ENCODE peak calls at places on chromosomes 13 and 19, in eight cellular contexts. O, Q, D, H, J, Z, G and T are unnamed samples.
A peak's percentile ranks its signal among the peaks of the same experiment; 100 is the strongest.

GRCh38 chr19:31913103-31913710 is 432.2 kb upstream of the ZNF507 start:
- DNase-seq in J (no peak), Z (no peak), D (no peak), O (no peak), H (peak; percentile 5), Q (no peak), G (no peak), T (no peak)

GRCh38 chr19:35055715-35056179 is 14.2 kb downstream of the HPN start:
- DNase-seq in O (no peak), J (no peak), Z (peak; percentile 23), G (no peak), H (no peak), D (no peak), Q (no peak), T (no peak)

GRCh38 chr13:66574606-66575005 is 655.5 kb downstream of the PCDH9 start:
- DNase-seq in D (no peak), J (peak; percentile 14), Q (no peak), H (no peak), G (peak; percentile 31), O (peak; percentile 74), Z (no peak), T (no peak)

GRCh38 chr13:99308481-99309087 is 1.4 kb upstream of the GPR183 start:
- DNase-seq in J (no peak), G (peak; percentile 68), O (peak; percentile 80), D (no peak), Q (no peak), H (no peak), Z (no peak), T (no peak)

GRCh38 chr13:78137404-78138142 is 218.9 kb upstream of the EDNRB start:
- DNase-seq in H (peak; percentile 73), O (peak; percentile 81), G (peak; percentile 78), Q (no peak), J (peak; percentile 14), D (no peak), Z (no peak), T (peak; percentile 14)

GRCh38 chr13:62678039-62678438 is 1262.4 kb upstream of the PCDH20 start:
- DNase-seq in Q (no peak), H (no peak), Z (no peak), J (no peak), O (peak; percentile 8), D (no peak), G (no peak), T (no peak)

GRCh38 chr13:32415019-32415418 is 12.9 kb downstream of the N4BP2L1 start:
- DNase-seq in D (no peak), Q (no peak), J (no peak), O (peak; percentile 47), Z (peak; percentile 21), G (no peak), H (no peak), T (no peak)

GRCh38 chr13:113584870-113585671 is 518 bp downstream of the TFDP1 start:
- DNase-seq in H (peak; percentile 36), J (no peak), O (no peak), G (no peak), Q (peak; percentile 80), D (peak; percentile 50), Z (no peak), T (no peak)

GRCh38 chr19:16068696-16069259 is 7.5 kb upstream of the TPM4 start:
- DNase-seq in O (no peak), H (no peak), J (no peak), G (no peak), Z (no peak), D (no peak), Q (peak; percentile 79), T (no peak)

GRCh38 chr13:27053902-27054595 is 117.6 kb downstream of the USP12 start:
- DNase-seq in H (no peak), O (peak; percentile 35), Z (no peak), Q (no peak), J (peak; percentile 47), G (peak; percentile 69), D (no peak), T (no peak)

GRCh38 chr13:113547248-113547971 is 37.1 kb upstream of the TFDP1 start:
- DNase-seq in O (peak; percentile 48), Q (peak; percentile 78), Z (no peak), J (no peak), D (peak; percentile 28), H (no peak), G (peak; percentile 49), T (no peak)

GRCh38 chr19:55442372-55443044 is 592 bp downstream of the SHISA7 start:
- DNase-seq in G (no peak), D (no peak), J (no peak), Q (no peak), O (no peak), H (no peak), Z (peak; percentile 19), T (no peak)

GRCh38 chr19:47716270-47716937 is 3.2 kb downstream of the EHD2 start:
- DNase-seq in Z (no peak), D (no peak), J (no peak), H (no peak), Q (no peak), O (no peak), G (no peak), T (no peak)

GRCh38 chr13:72868229-72868628 is 86.3 kb downstream of the PIBF1 start:
- DNase-seq in D (no peak), J (no peak), G (no peak), Q (no peak), O (no peak), Z (no peak), H (no peak), T (no peak)

GRCh38 chr19:45630463-45630862 is 8.7 kb downstream of the EML2 start:
- DNase-seq in H (no peak), G (peak; percentile 93), Z (no peak), J (peak; percentile 81), Q (no peak), O (peak; percentile 83), D (no peak), T (no peak)

GRCh38 chr19:19109601-19110000 is 28.7 kb downstream of the TMEM161A start:
- DNase-seq in J (peak; percentile 5), O (peak; percentile 28), G (peak; percentile 7), Q (no peak), H (no peak), D (no peak), Z (no peak), T (no peak)

GRCh38 chr13:99303863-99304521 is 3.2 kb downstream of the GPR183 start:
- DNase-seq in Z (peak; percentile 43), D (no peak), G (no peak), O (no peak), H (no peak), Q (peak; percentile 85), J (no peak), T (no peak)

GRCh38 chr13:94860981-94861407 is 148.6 kb upstream of the SOX21 start:
- DNase-seq in Q (no peak), D (no peak), O (peak; percentile 32), J (no peak), G (peak; percentile 31), Z (no peak), H (no peak), T (no peak)

GRCh38 chr13:28059214-28059613 is 41.2 kb downstream of the FLT3 start:
- DNase-seq in O (peak; percentile 45), D (no peak), Q (no peak), J (no peak), G (peak; percentile 48), Z (peak; percentile 37), H (peak; percentile 67), T (no peak)

DNA sequence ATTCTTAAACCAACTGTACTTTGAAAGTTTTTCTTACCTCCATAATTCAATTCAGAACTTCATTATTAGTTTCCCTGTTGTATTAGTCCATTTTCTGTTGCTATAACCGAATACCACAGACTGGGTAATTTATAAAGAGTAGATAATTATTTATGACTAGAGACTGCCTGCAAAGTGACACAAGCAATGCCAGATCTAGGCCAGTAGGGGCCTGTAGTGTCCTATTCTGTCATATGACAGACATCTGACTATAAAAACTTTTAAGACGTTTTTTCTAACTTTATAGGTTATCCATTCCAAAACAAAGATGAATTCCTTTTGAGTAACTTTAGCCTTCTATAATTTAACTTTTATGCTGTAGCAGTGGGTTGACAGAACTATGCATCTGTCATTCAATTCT is 2783.8 kb downstream of the PCDH9 start:
- DNase-seq in H (no peak), O (peak; percentile 65), D (no peak), J (no peak), G (peak; percentile 9), Q (no peak), Z (no peak), T (no peak)
- TF ChIP-seq CTCF in H (peak; percentile 27), O (peak; percentile 78), D (peak; percentile 54), J (no peak), G (peak; percentile 40), Q (no peak), Z (no peak), T (peak; percentile 18)

GRCh38 chr13:74796126-74796643 is 662.0 kb upstream of the KLF12 start:
- DNase-seq in D (no peak), G (no peak), O (no peak), J (no peak), Q (no peak), Z (no peak), H (no peak), T (no peak)
- TF ChIP-seq CTCF in D (no peak), G (no peak), O (no peak), J (no peak), Q (no peak), Z (no peak), H (no peak), T (no peak)

GRCh38 chr19:38635483-38636399 is 11.7 kb upstream of the ACTN4 start:
- DNase-seq in Q (no peak), G (no peak), Z (no peak), D (no peak), J (no peak), H (no peak), O (no peak), T (no peak)
- TF ChIP-seq CTCF in Q (no peak), G (no peak), Z (no peak), D (no peak), J (no peak), H (no peak), O (no peak), T (no peak)

GRCh38 chr13:41589434-41589833 is 132.1 kb downstream of the RGCC start:
- DNase-seq in G (no peak), J (no peak), H (no peak), D (no peak), Q (no peak), Z (no peak), O (no peak), T (no peak)

GRCh38 chr13:41588899-41589298 is 131.5 kb downstream of the RGCC start:
- DNase-seq in J (peak; percentile 71), O (peak; percentile 88), Z (no peak), H (no peak), G (peak; percentile 85), Q (no peak), D (no peak), T (no peak)

GRCh38 chr13:41590122-41590521 is 132.8 kb downstream of the RGCC start:
- DNase-seq in Q (no peak), J (no peak), D (no peak), Z (no peak), H (no peak), O (no peak), G (no peak), T (no peak)

GRCh38 chr13:41590643-41591042 is 133.3 kb downstream of the RGCC start:
- DNase-seq in Z (no peak), J (no peak), G (no peak), O (no peak), H (no peak), Q (no peak), D (no peak), T (no peak)

DNA sequence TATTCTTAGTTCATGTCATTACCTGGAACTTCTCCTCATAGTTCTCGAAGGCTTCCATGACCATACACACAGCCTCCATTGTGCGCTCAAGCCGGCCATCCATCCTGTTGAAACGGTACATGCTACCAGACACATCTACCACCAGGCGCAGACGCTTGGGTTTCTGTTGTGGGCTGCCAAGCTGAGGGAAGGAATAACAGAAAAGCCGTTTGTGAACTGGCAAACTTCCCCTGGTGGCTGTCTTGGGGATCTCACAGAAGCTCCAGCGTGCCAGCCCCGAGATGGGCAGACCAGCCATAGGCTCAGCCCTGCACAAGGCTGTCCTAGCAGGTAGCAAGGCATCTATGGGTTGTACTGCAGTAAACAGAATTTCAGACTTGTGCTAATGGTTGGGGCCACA is 130.1 kb downstream of the RGCC start:
- DNase-seq in H (no peak), Q (no peak), Z (peak; percentile 38), J (no peak), O (no peak), D (no peak), G (no peak), T (no peak)
- TF ChIP-seq CTCF in H (peak; percentile 2), Q (no peak), Z (peak; percentile 60), J (no peak), O (peak; percentile 18), D (no peak), G (no peak), T (no peak)